ENCODE peak calls at places on chromosomes 5 and 9, in seven cellular contexts. S is heart left ventricle, P is Peyer's patch, H is HepG2, X is right cardiac atrium, B is RWPE2, L is keratinocyte. G is an unnamed sample.

GRCh38 chr9:76373777-76374474 is 20.3 kb downstream of the RFK start:
- DNase-seq in S (no peak), P (no peak), H (no peak), X (no peak), B (no peak), L (no peak), G (no peak)

GRCh38 chr9:121989010-121989409 is 104.1 kb downstream of the TTLL11 start:
- DNase-seq in S (peak; percentile 47), P (no peak), H (no peak), X (no peak), B (no peak), L (no peak), G (no peak)

GRCh38 chr5:33524476-33524875 is 83.7 kb downstream of the TARS1 start:
- DNase-seq in S (no peak), P (no peak), H (no peak), X (no peak), B (no peak), L (no peak), G (no peak)

GRCh38 chr9:97985058-97985861 is 2.1 kb downstream of the ANP32B start:
- DNase-seq in S (no peak), P (peak; percentile 51), H (no peak), X (peak; percentile 69), B (no peak), L (no peak), G (peak; percentile 51)

GRCh38 chr5:160692272-160692671 is 159.7 kb downstream of the ATP10B start:
- DNase-seq in S (no peak), P (no peak), H (no peak), X (no peak), B (no peak), L (no peak), G (no peak)

GRCh38 chr5:92909545-92909962 is 671.5 kb downstream of the NR2F1-AS1 start:
- DNase-seq in S (no peak), P (no peak), H (peak; percentile 41), X (peak; percentile 48), B (no peak), L (no peak), G (peak; percentile 22)

GRCh38 chr5:45639038-45639437 is 57.1 kb downstream of the HCN1 start:
- DNase-seq in S (no peak), P (no peak), H (no peak), X (no peak), B (no peak), L (no peak), G (no peak)

GRCh38 chr9:13351768-13352386 is 72.4 kb upstream of the MPDZ start:
- DNase-seq in S (no peak), P (no peak), H (peak; percentile 23), X (no peak), B (no peak), L (no peak), G (peak; percentile 87)

GRCh38 chr5:40165789-40166728 is 513.7 kb upstream of the PTGER4 start:
- DNase-seq in S (no peak), P (no peak), H (no peak), X (no peak), B (no peak), L (no peak), G (peak; percentile 5)

GRCh38 chr9:117772960-117773359 is 68.8 kb downstream of the TLR4 start:
- DNase-seq in S (no peak), P (no peak), H (no peak), X (no peak), B (peak; percentile 49), L (no peak), G (peak; percentile 51)

GRCh38 chr9:123679330-123679987 is 250.5 kb downstream of the DENND1A start:
- DNase-seq in S (no peak), P (peak; percentile 77), H (peak; percentile 88), X (peak; percentile 37), B (no peak), L (no peak), G (no peak)

GRCh38 chr9:81118416-81118815 is 570.9 kb downstream of the TLE1 start:
- DNase-seq in S (no peak), P (no peak), H (no peak), X (no peak), B (no peak), L (no peak), G (peak; percentile 28)

GRCh38 chr9:134936021-134936761 is 18.5 kb upstream of the FCN1 start:
- DNase-seq in S (no peak), P (no peak), H (no peak), X (peak; percentile 21), B (peak; percentile 38), L (no peak), G (no peak)

GRCh38 chr5:90902681-90903386 is 344.2 kb downstream of the ADGRV1 start:
- DNase-seq in S (no peak), P (no peak), H (no peak), X (no peak), B (no peak), L (no peak), G (no peak)

GRCh38 chr5:18285257-18285656 is 651.0 kb downstream of the TAF11L14 start:
- DNase-seq in S (no peak), P (no peak), H (no peak), X (no peak), B (no peak), L (no peak), G (no peak)

GRCh38 chr5:40360685-40361084 is 319.0 kb upstream of the PTGER4 start:
- DNase-seq in S (no peak), P (no peak), H (no peak), X (no peak), B (no peak), L (no peak), G (no peak)

GRCh38 chr5:68661237-68661636 is 432.6 kb upstream of the SLC30A5 start:
- DNase-seq in S (no peak), P (no peak), H (peak; percentile 3), X (peak; percentile 52), B (no peak), L (no peak), G (no peak)

GRCh38 chr5:72032769-72033168 is 74.5 kb upstream of the MAP1B start:
- DNase-seq in S (no peak), P (no peak), H (no peak), X (no peak), B (no peak), L (no peak), G (no peak)

GRCh38 chr9:37333288-37333687 is 89.2 kb upstream of the GRHPR start:
- DNase-seq in S (no peak), P (no peak), H (no peak), X (no peak), B (no peak), L (no peak), G (no peak)

GRCh38 chr9:127116946-127117345 is 5.5 kb downstream of the ANGPTL2 start:
- DNase-seq in S (no peak), P (no peak), H (no peak), X (no peak), B (no peak), L (no peak), G (no peak)

GRCh38 chr9:129703667-129704355 is 38.4 kb downstream of the PRRX2 start:
- DNase-seq in S (no peak), P (no peak), H (no peak), X (peak; percentile 68), B (no peak), L (no peak), G (peak; percentile 95)

GRCh38 chr5:59648949-59649921 is 244.3 kb downstream of the PDE4D start:
- DNase-seq in S (no peak), P (no peak), H (no peak), X (peak; percentile 67), B (no peak), L (no peak), G (no peak)

GRCh38 chr5:149780043-149780737 is 50.1 kb downstream of the PPARGC1B start:
- DNase-seq in S (peak; percentile 60), P (no peak), H (no peak), X (no peak), B (no peak), L (no peak), G (no peak)

DNA sequence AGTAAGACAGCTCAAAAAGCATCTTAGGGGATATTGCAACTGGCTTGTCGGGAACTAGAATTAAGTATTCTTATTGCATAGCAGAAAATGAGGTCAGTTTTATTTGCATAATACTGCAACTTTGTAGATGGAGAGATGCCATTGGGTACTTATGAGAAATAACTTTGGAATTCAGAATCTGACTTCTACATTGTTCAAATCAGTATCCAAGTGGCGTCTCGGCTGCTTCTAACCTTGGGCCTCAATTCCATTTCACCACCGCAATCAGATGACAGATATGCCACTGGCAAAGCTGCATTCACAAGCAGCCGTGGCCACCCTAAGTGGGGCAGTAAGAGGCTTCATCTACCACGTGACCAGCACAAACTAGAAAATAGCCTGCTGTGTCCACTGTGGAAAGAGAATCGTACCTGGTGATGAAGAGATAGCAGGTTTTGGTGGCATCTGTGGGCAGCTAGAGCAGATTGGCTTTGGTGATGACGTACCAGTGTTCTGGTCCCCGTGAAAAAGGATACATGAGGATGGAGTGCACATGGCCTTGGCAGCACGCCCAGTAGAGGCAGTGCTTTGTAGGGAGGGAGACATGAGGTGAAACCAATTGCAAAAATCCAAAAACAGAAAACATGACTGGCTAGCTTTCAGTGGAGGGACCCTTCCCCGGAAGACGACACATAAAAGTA is 116.6 kb downstream of the KLHL3 start:
- DNase-seq in S (peak; percentile 88), P (no peak), H (no peak), X (peak; percentile 92), B (no peak), L (no peak), G (peak; percentile 95)
- H3K4me1 ChIP-seq in S (peaks cover 19% of the 10 kb centered on the region), P (no peaks in the 10 kb centered on the region), H (peaks cover 10% of the 10 kb centered on the region), X (peaks cover 11% of the 10 kb centered on the region), B (peaks cover 3% of the 10 kb centered on the region), L (peaks cover 24% of the 10 kb centered on the region), G (peaks cover 66% of the 10 kb centered on the region)

DNA sequence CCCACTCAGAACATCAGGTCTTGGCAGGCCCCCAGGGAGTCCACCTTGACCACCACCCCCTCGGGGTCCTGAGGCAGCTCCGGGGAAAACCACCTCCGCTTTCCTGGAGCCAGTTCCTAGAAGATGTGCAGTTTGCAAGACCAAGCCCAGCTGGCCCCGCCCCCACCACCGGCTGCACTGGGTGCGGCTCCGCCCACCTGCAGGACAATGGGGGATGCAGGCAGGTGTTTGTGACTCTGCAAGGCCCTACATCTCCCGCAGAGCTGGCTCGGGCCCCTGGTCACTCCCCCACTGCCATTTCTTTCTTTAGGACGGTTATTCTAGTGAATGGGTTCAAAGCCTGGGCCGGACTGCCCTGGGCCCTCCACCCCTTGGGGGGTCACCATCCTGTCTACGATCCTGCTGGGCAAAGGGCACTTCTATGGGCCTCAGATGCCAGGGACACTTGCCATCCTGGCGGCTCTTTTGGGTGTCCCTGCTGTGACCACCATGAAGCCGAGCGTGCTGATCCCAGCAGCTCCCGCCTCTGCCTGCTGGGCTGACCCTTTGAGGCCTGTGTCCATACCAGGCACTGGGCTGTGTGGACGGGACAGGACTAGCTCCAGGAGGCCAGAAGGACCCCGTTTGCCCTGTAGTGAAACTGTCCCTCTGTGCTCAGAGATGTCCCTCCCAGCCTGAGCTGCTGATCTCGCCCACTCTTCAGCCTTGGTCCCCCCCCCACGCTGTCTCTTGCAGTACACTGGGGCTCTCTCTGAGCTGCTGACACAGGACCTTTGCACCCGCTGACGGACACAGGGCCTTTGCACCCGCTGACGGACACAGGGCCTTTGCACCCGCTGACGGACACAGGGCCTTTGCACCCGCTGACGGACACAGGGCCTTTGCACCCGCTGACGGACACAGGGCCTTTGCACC is 5.9 kb upstream of the NACC2 start:
- DNase-seq in S (no peak), P (no peak), H (no peak), X (no peak), B (no peak), L (no peak), G (no peak)
- H3K4me1 ChIP-seq in S (peaks cover 24% of the 10 kb centered on the region), P (peaks cover 3% of the 10 kb centered on the region), H (peaks cover 77% of the 10 kb centered on the region), X (peaks cover 6% of the 10 kb centered on the region), B (no peaks in the 10 kb centered on the region), L (peaks cover 4% of the 10 kb centered on the region), G (peaks cover 14% of the 10 kb centered on the region)

GRCh38 chr5:139649082-139649991 is 1.2 kb downstream of the CXXC5 start:
- DNase-seq in S (peak; percentile 47), P (peak; percentile 54), H (no peak), X (peak; percentile 72), B (no peak), L (no peak), G (peak; percentile 62)
- H3K4me1 ChIP-seq in S (peaks cover 45% of the 10 kb centered on the region), P (peaks cover 20% of the 10 kb centered on the region), H (peaks cover 67% of the 10 kb centered on the region), X (peaks cover 16% of the 10 kb centered on the region), B (peaks cover 6% of the 10 kb centered on the region), L (peaks cover 20% of the 10 kb centered on the region), G (peaks cover 46% of the 10 kb centered on the region)

GRCh38 chr5:66151491-66151890 is 7.4 kb downstream of the SREK1 start:
- DNase-seq in S (no peak), P (no peak), H (no peak), X (no peak), B (no peak), L (no peak), G (no peak)
- H3K4me1 ChIP-seq in S (peaks cover 6% of the 10 kb centered on the region), P (no peaks in the 10 kb centered on the region), H (peaks cover 40% of the 10 kb centered on the region), X (peaks cover 9% of the 10 kb centered on the region), B (peaks cover 12% of the 10 kb centered on the region), L (peaks cover 4% of the 10 kb centered on the region), G (peaks cover 36% of the 10 kb centered on the region)